ENCODE peak calls at places on chromosomes 13 and 19, in ten cellular contexts. E is NCI-H345; T is MM.1S; Y is heart left ventricle; X is RCC 7860; H is glomerular endothelial cell; B is stimulated activated CD8-positive, alpha-beta memory T cell treated with anti-CD3 and anti-CD28 coated beads, Interleukin-2, amount 100 ng/mL, for 48 hours; W is NCI-H510A; Q is stimulated activated CD4-positive, alpha-beta T cell treated with anti-CD3 and anti-CD28 coated beads, TNF-alpha, amount 100 ng/mL, for 48 hours; K is stimulated activated naive CD8-positive, alpha-beta T cell treated with anti-CD3 and anti-CD28 coated beads, Interleukin-15, amount 100 ng/mL, for 72 hours. F is an unnamed sample.

GRCh38 chr19:39325778-39326680 is 5.4 kb upstream of the LRFN1 start:
- DNase-seq in Y (no peak), T (no peak), H (no peak), B (no peak), E (no peak), K (no peak), Q (no peak), X (no peak), W (no peak), F (no peak)

GRCh38 chr13:98847780-98848179 is 95.3 kb upstream of the SLC15A1 start:
- DNase-seq in Y (no peak), T (no peak), E (no peak), X (no peak), B (no peak), W (no peak), Q (no peak), K (no peak), H (no peak), F (no peak)

GRCh38 chr13:40313269-40314200 is 352.9 kb downstream of the FOXO1 start:
- DNase-seq in Q (no peak), Y (peak), H (peak), B (no peak), T (no peak), E (no peak), K (no peak), W (no peak), X (no peak), F (no peak)

GRCh38 chr19:7895565-7895964 is 7.3 kb downstream of the LRRC8E start:
- DNase-seq in H (no peak), K (no peak), T (no peak), X (no peak), E (no peak), Y (no peak), Q (no peak), B (no peak), W (no peak), F (no peak)

GRCh38 chr19:11560404-11560988 is 1.5 kb upstream of the ELOF1 start:
- DNase-seq in W (peak), T (peak), X (peak), K (peak), Y (no peak), H (peak), Q (peak), B (no peak), E (peak), F (peak)

GRCh38 chr13:18921063-18921462 is 260.6 kb downstream of the TUBA3C start:
- DNase-seq in K (no peak), Q (no peak), T (no peak), B (no peak), X (no peak), W (no peak), E (no peak), Y (no peak), H (no peak), F (no peak)

GRCh38 chr19:42042455-42043170 is 27.4 kb downstream of the GRIK5 start:
- DNase-seq in H (no peak), E (no peak), Y (no peak), X (no peak), B (no peak), W (no peak), Q (no peak), K (no peak), T (no peak), F (no peak)

GRCh38 chr19:34555447-34555846 is 73.9 kb downstream of the WTIP start:
- DNase-seq in T (peak), B (no peak), Y (no peak), X (no peak), Q (no peak), K (no peak), E (peak), H (no peak), W (no peak), F (no peak)

GRCh38 chr13:99083976-99084375 is 106.1 kb upstream of the DOCK9 start:
- DNase-seq in Y (no peak), Q (no peak), X (no peak), H (no peak), K (no peak), B (no peak), T (peak), E (no peak), W (no peak), F (peak)

GRCh38 chr19:52237771-52238400 is 31.5 kb upstream of the ZNF766 start:
- DNase-seq in W (no peak), Q (peak), Y (peak), K (peak), B (peak), T (peak), E (peak), H (peak), X (peak), F (peak)

GRCh38 chr19:12230751-12231733 is 63.6 kb downstream of the ZNF44 start:
- DNase-seq in X (no peak), K (no peak), Y (peak), B (no peak), Q (no peak), H (no peak), W (no peak), E (no peak), T (no peak), F (no peak)

GRCh38 chr19:38988632-38989031 is 13.1 kb upstream of the FBXO17 start:
- DNase-seq in Y (no peak), Q (no peak), B (no peak), X (no peak), H (no peak), W (no peak), K (no peak), E (no peak), T (no peak), F (no peak)

GRCh38 chr19:51830263-51830662 is 35.3 kb downstream of the FPR3 start:
- DNase-seq in Y (no peak), Q (no peak), E (no peak), T (no peak), B (no peak), H (no peak), W (no peak), K (no peak), X (no peak), F (no peak)

GRCh38 chr13:37385248-37385647 is 213.3 kb downstream of the POSTN start:
- DNase-seq in T (no peak), K (no peak), Q (no peak), W (no peak), B (no peak), Y (no peak), X (no peak), H (no peak), E (no peak), F (no peak)

GRCh38 chr13:39855236-39855635 is 199.8 kb downstream of the COG6 start:
- DNase-seq in B (no peak), H (no peak), E (no peak), Q (no peak), K (no peak), X (no peak), W (no peak), Y (no peak), T (no peak), F (no peak)

GRCh38 chr13:110329798-110330461 is 22.8 kb downstream of the COL4A2 start:
- DNase-seq in E (no peak), X (peak), T (no peak), H (no peak), B (no peak), W (no peak), Q (no peak), Y (no peak), K (no peak), F (no peak)

GRCh38 chr19:34308381-34309367 is 54.3 kb downstream of the GARRE1 start:
- DNase-seq in E (no peak), X (no peak), Q (no peak), Y (no peak), K (no peak), T (no peak), H (no peak), W (no peak), B (no peak), F (no peak)

GRCh38 chr19:46608178-46608577 is 7.0 kb downstream of the CALM3 start:
- DNase-seq in B (no peak), X (no peak), H (no peak), Q (no peak), Y (no peak), T (no peak), E (no peak), K (no peak), W (no peak), F (no peak)